ENCODE peak calls at places on chromosomes 16 and 17, in six cellular contexts. One of them, this sample, is unnamed.

GRCh38 chr17:78253946-78254672 is 22.7 kb downstream of the TMEM235 start:
- DNase-seq in activated gamma-delta T cell treated with Interleukin-2 at 50 U/mL for 16 hours: peak
- DNase-seq in stomach: peak
- DNase-seq in Karpas-422: peak
- DNase-seq in activated naive CD4-positive, alpha-beta T cell: peak
- DNase-seq in effector CD4-positive, alpha-beta T cell: peak
- DNase-seq in this sample: peak

GRCh38 chr17:51901242-51901641 is 257.3 kb downstream of the CA10 start:
- DNase-seq in stomach: no peak
- DNase-seq in activated gamma-delta T cell treated with Interleukin-2 at 50 U/mL for 16 hours: no peak
- DNase-seq in activated naive CD4-positive, alpha-beta T cell: no peak
- DNase-seq in effector CD4-positive, alpha-beta T cell: no peak
- DNase-seq in Karpas-422: no peak
- DNase-seq in this sample: no peak

GRCh38 chr17:7043544-7044268 is at the start of gene SLC16A11:
- DNase-seq in stomach: peak
- DNase-seq in activated gamma-delta T cell treated with Interleukin-2 at 50 U/mL for 16 hours: no peak
- DNase-seq in effector CD4-positive, alpha-beta T cell: no peak
- DNase-seq in activated naive CD4-positive, alpha-beta T cell: no peak
- DNase-seq in Karpas-422: no peak
- DNase-seq in this sample: no peak

GRCh38 chr17:36602030-36602737 is 801 bp downstream of the MRM1 start:
- DNase-seq in activated gamma-delta T cell treated with Interleukin-2 at 50 U/mL for 16 hours: no peak
- DNase-seq in activated naive CD4-positive, alpha-beta T cell: no peak
- DNase-seq in Karpas-422: peak
- DNase-seq in stomach: no peak
- DNase-seq in effector CD4-positive, alpha-beta T cell: no peak
- DNase-seq in this sample: no peak

GRCh38 chr17:34706029-34706428 is 126.6 kb downstream of the TMEM132E start:
- DNase-seq in Karpas-422: peak
- DNase-seq in activated gamma-delta T cell treated with Interleukin-2 at 50 U/mL for 16 hours: no peak
- DNase-seq in effector CD4-positive, alpha-beta T cell: no peak
- DNase-seq in activated naive CD4-positive, alpha-beta T cell: no peak
- DNase-seq in stomach: no peak
- DNase-seq in this sample: no peak

GRCh38 chr17:72457712-72458111 is 336.9 kb downstream of the SOX9 start:
- DNase-seq in activated naive CD4-positive, alpha-beta T cell: no peak
- DNase-seq in Karpas-422: no peak
- DNase-seq in stomach: no peak
- DNase-seq in effector CD4-positive, alpha-beta T cell: no peak
- DNase-seq in activated gamma-delta T cell treated with Interleukin-2 at 50 U/mL for 16 hours: no peak
- DNase-seq in this sample: no peak

GRCh38 chr17:67718325-67718941 is 697 bp downstream of the NOL11 start:
- DNase-seq in Karpas-422: peak
- DNase-seq in activated gamma-delta T cell treated with Interleukin-2 at 50 U/mL for 16 hours: peak
- DNase-seq in activated naive CD4-positive, alpha-beta T cell: no peak
- DNase-seq in effector CD4-positive, alpha-beta T cell: peak
- DNase-seq in stomach: no peak
- DNase-seq in this sample: peak

GRCh38 chr16:14302399-14303181 is 231.5 kb downstream of the MRTFB start:
- DNase-seq in stomach: no peak
- DNase-seq in Karpas-422: peak
- DNase-seq in activated gamma-delta T cell treated with Interleukin-2 at 50 U/mL for 16 hours: no peak
- DNase-seq in effector CD4-positive, alpha-beta T cell: no peak
- DNase-seq in activated naive CD4-positive, alpha-beta T cell: no peak
- DNase-seq in this sample: no peak

GRCh38 chr17:27521281-27522027 is 65.2 kb downstream of the KSR1 start:
- DNase-seq in Karpas-422: no peak
- DNase-seq in activated gamma-delta T cell treated with Interleukin-2 at 50 U/mL for 16 hours: no peak
- DNase-seq in activated naive CD4-positive, alpha-beta T cell: no peak
- DNase-seq in stomach: no peak
- DNase-seq in effector CD4-positive, alpha-beta T cell: no peak
- DNase-seq in this sample: no peak

GRCh38 chr16:76729525-76729924 is 452.3 kb downstream of the CNTNAP4 start:
- DNase-seq in effector CD4-positive, alpha-beta T cell: no peak
- DNase-seq in activated gamma-delta T cell treated with Interleukin-2 at 50 U/mL for 16 hours: no peak
- DNase-seq in activated naive CD4-positive, alpha-beta T cell: no peak
- DNase-seq in stomach: no peak
- DNase-seq in Karpas-422: no peak
- DNase-seq in this sample: no peak

GRCh38 chr16:86951831-86952598 is 365.2 kb downstream of the C16orf95 start:
- DNase-seq in effector CD4-positive, alpha-beta T cell: no peak
- DNase-seq in activated naive CD4-positive, alpha-beta T cell: no peak
- DNase-seq in Karpas-422: no peak
- DNase-seq in activated gamma-delta T cell treated with Interleukin-2 at 50 U/mL for 16 hours: no peak
- DNase-seq in stomach: no peak
- DNase-seq in this sample: no peak

GRCh38 chr17:8081876-8082275 is 5.6 kb downstream of the ALOX12B start:
- DNase-seq in Karpas-422: no peak
- DNase-seq in effector CD4-positive, alpha-beta T cell: no peak
- DNase-seq in activated naive CD4-positive, alpha-beta T cell: no peak
- DNase-seq in stomach: no peak
- DNase-seq in activated gamma-delta T cell treated with Interleukin-2 at 50 U/mL for 16 hours: no peak
- DNase-seq in this sample: no peak

GRCh38 chr16:27284865-27285675 is 16.5 kb upstream of the NSMCE1 start:
- DNase-seq in effector CD4-positive, alpha-beta T cell: no peak
- DNase-seq in stomach: no peak
- DNase-seq in activated gamma-delta T cell treated with Interleukin-2 at 50 U/mL for 16 hours: no peak
- DNase-seq in Karpas-422: no peak
- DNase-seq in activated naive CD4-positive, alpha-beta T cell: no peak
- DNase-seq in this sample: no peak

GRCh38 chr17:16040710-16041251 is 41.2 kb downstream of the TTC19 start:
- DNase-seq in stomach: peak
- DNase-seq in Karpas-422: no peak
- DNase-seq in effector CD4-positive, alpha-beta T cell: no peak
- DNase-seq in activated naive CD4-positive, alpha-beta T cell: no peak
- DNase-seq in activated gamma-delta T cell treated with Interleukin-2 at 50 U/mL for 16 hours: no peak
- DNase-seq in this sample: no peak

GRCh38 chr17:77886387-77886728 is 72.1 kb upstream of the TNRC6C start:
- DNase-seq in activated gamma-delta T cell treated with Interleukin-2 at 50 U/mL for 16 hours: no peak
- DNase-seq in activated naive CD4-positive, alpha-beta T cell: no peak
- DNase-seq in stomach: peak
- DNase-seq in Karpas-422: peak
- DNase-seq in effector CD4-positive, alpha-beta T cell: no peak
- DNase-seq in this sample: no peak

GRCh38 chr17:80755650-80756405 is 211.2 kb downstream of the RPTOR start:
- DNase-seq in activated naive CD4-positive, alpha-beta T cell: no peak
- DNase-seq in effector CD4-positive, alpha-beta T cell: no peak
- DNase-seq in activated gamma-delta T cell treated with Interleukin-2 at 50 U/mL for 16 hours: no peak
- DNase-seq in Karpas-422: peak
- DNase-seq in stomach: no peak
- DNase-seq in this sample: no peak

GRCh38 chr17:17289701-17290100 is 8.7 kb upstream of the COPS3 start:
- DNase-seq in activated gamma-delta T cell treated with Interleukin-2 at 50 U/mL for 16 hours: no peak
- DNase-seq in effector CD4-positive, alpha-beta T cell: no peak
- DNase-seq in stomach: no peak
- DNase-seq in Karpas-422: no peak
- DNase-seq in activated naive CD4-positive, alpha-beta T cell: no peak
- DNase-seq in this sample: no peak

GRCh38 chr17:44219636-44220210 is at the start of gene UBTF:
- DNase-seq in activated gamma-delta T cell treated with Interleukin-2 at 50 U/mL for 16 hours: peak
- DNase-seq in effector CD4-positive, alpha-beta T cell: peak
- DNase-seq in Karpas-422: peak
- DNase-seq in activated naive CD4-positive, alpha-beta T cell: no peak
- DNase-seq in stomach: peak
- DNase-seq in this sample: peak

GRCh38 chr16:29900102-29900887 is at the start of gene ASPHD1:
- DNase-seq in activated naive CD4-positive, alpha-beta T cell: peak
- DNase-seq in Karpas-422: peak
- DNase-seq in effector CD4-positive, alpha-beta T cell: peak
- DNase-seq in stomach: peak
- DNase-seq in activated gamma-delta T cell treated with Interleukin-2 at 50 U/mL for 16 hours: peak
- DNase-seq in this sample: no peak

GRCh38 chr16:72990003-72990521 is 57.9 kb downstream of the ZFHX3 start:
- DNase-seq in stomach: peak
- DNase-seq in activated gamma-delta T cell treated with Interleukin-2 at 50 U/mL for 16 hours: no peak
- DNase-seq in activated naive CD4-positive, alpha-beta T cell: no peak
- DNase-seq in Karpas-422: no peak
- DNase-seq in effector CD4-positive, alpha-beta T cell: no peak
- DNase-seq in this sample: no peak

GRCh38 chr17:63082273-63082861 is 116.3 kb downstream of the TANC2 start:
- DNase-seq in activated gamma-delta T cell treated with Interleukin-2 at 50 U/mL for 16 hours: no peak
- DNase-seq in stomach: no peak
- DNase-seq in effector CD4-positive, alpha-beta T cell: no peak
- DNase-seq in Karpas-422: peak
- DNase-seq in activated naive CD4-positive, alpha-beta T cell: no peak
- DNase-seq in this sample: no peak

GRCh38 chr17:81295678-81296381 is 723 bp upstream of the SLC38A10 start:
- DNase-seq in stomach: peak
- DNase-seq in Karpas-422: peak
- DNase-seq in activated gamma-delta T cell treated with Interleukin-2 at 50 U/mL for 16 hours: peak
- DNase-seq in activated naive CD4-positive, alpha-beta T cell: no peak
- DNase-seq in effector CD4-positive, alpha-beta T cell: peak
- DNase-seq in this sample: no peak

This sample was measured in NK-92 treated with Interleukin-12 subunit alpha and Interleukin-12 subunit beta, amount 100 ng/mL, for 24 hours.